ENCODE peak calls at places on chromosomes 3 and 15, in six cellular contexts. One of them, this sample, is unnamed.

GRCh38 chr3:177321819-177322218 is 124.5 kb upstream of the TBL1XR1 start:
- DNase-seq in mammary epithelial cell: no peak
- DNase-seq in SK-N-SH: no peak
- DNase-seq in fibroblast of lung: no peak
- DNase-seq in hepatocyte: no peak
- DNase-seq in neural progenitor cell: no peak
- DNase-seq in this sample: no peak

GRCh38 chr3:116920836-116921596 is 211.4 kb downstream of the TUSC7 start:
- DNase-seq in mammary epithelial cell: no peak
- DNase-seq in SK-N-SH: no peak
- DNase-seq in fibroblast of lung: no peak
- DNase-seq in hepatocyte: no peak
- DNase-seq in neural progenitor cell: no peak
- DNase-seq in this sample: no peak

GRCh38 chr15:76178321-76178720 is 118.5 kb downstream of the TMEM266 start:
- DNase-seq in mammary epithelial cell: no peak
- DNase-seq in SK-N-SH: no peak
- DNase-seq in fibroblast of lung: no peak
- DNase-seq in hepatocyte: no peak
- DNase-seq in neural progenitor cell: no peak
- DNase-seq in this sample: no peak

GRCh38 chr15:101194246-101195138 is 57.4 kb downstream of the CHSY1 start:
- DNase-seq in mammary epithelial cell: no peak
- DNase-seq in SK-N-SH: no peak
- DNase-seq in fibroblast of lung: no peak
- DNase-seq in hepatocyte: no peak
- DNase-seq in neural progenitor cell: no peak
- DNase-seq in this sample: no peak

GRCh38 chr3:194592798-194593752 is 40.1 kb downstream of the TMEM44 start:
- DNase-seq in mammary epithelial cell: peak; percentile 96
- DNase-seq in SK-N-SH: peak; percentile 68
- DNase-seq in fibroblast of lung: peak; percentile 100
- DNase-seq in hepatocyte: peak; percentile 67
- DNase-seq in neural progenitor cell: no peak
- DNase-seq in this sample: no peak

GRCh38 chr3:9846231-9846630 is 2.4 kb upstream of the RPUSD3 start:
- DNase-seq in mammary epithelial cell: no peak
- DNase-seq in SK-N-SH: no peak
- DNase-seq in fibroblast of lung: no peak
- DNase-seq in hepatocyte: no peak
- DNase-seq in neural progenitor cell: no peak
- DNase-seq in this sample: no peak

GRCh38 chr3:13700889-13701288 is 152.0 kb downstream of the FBLN2 start:
- DNase-seq in mammary epithelial cell: no peak
- DNase-seq in SK-N-SH: no peak
- DNase-seq in fibroblast of lung: no peak
- DNase-seq in hepatocyte: no peak
- DNase-seq in neural progenitor cell: no peak
- DNase-seq in this sample: no peak

GRCh38 chr15:72994778-72995177 is 57.5 kb upstream of the NEO1 start:
- DNase-seq in mammary epithelial cell: no peak
- DNase-seq in SK-N-SH: no peak
- DNase-seq in fibroblast of lung: no peak
- DNase-seq in hepatocyte: no peak
- DNase-seq in neural progenitor cell: no peak
- DNase-seq in this sample: no peak

GRCh38 chr3:155101398-155101797 is 21.3 kb downstream of the MME start:
- DNase-seq in mammary epithelial cell: no peak
- DNase-seq in SK-N-SH: no peak
- DNase-seq in fibroblast of lung: peak; percentile 39
- DNase-seq in hepatocyte: no peak
- DNase-seq in neural progenitor cell: no peak
- DNase-seq in this sample: no peak

GRCh38 chr15:38002883-38003477 is 68.5 kb downstream of the TMCO5A start:
- DNase-seq in mammary epithelial cell: peak; percentile 62
- DNase-seq in SK-N-SH: no peak
- DNase-seq in fibroblast of lung: peak; percentile 74
- DNase-seq in hepatocyte: peak; percentile 70
- DNase-seq in neural progenitor cell: peak; percentile 81
- DNase-seq in this sample: peak; percentile 88

GRCh38 chr15:99441871-99442267 is 123.9 kb upstream of the MEF2A start:
- DNase-seq in mammary epithelial cell: no peak
- DNase-seq in SK-N-SH: peak; percentile 19
- DNase-seq in fibroblast of lung: no peak
- DNase-seq in hepatocyte: no peak
- DNase-seq in neural progenitor cell: no peak
- DNase-seq in this sample: no peak

GRCh38 chr15:62469874-62470688 is 305.0 kb upstream of the C2CD4B start:
- DNase-seq in mammary epithelial cell: peak; percentile 12
- DNase-seq in SK-N-SH: no peak
- DNase-seq in fibroblast of lung: peak; percentile 98
- DNase-seq in hepatocyte: no peak
- DNase-seq in neural progenitor cell: no peak
- DNase-seq in this sample: no peak

GRCh38 chr3:108428580-108428979 is 81.8 kb downstream of the MYH15 start:
- DNase-seq in mammary epithelial cell: no peak
- DNase-seq in SK-N-SH: no peak
- DNase-seq in fibroblast of lung: peak; percentile 43
- DNase-seq in hepatocyte: no peak
- DNase-seq in neural progenitor cell: no peak
- DNase-seq in this sample: no peak

GRCh38 chr15:29695486-29696167 is 126.6 kb downstream of the TJP1 start:
- DNase-seq in mammary epithelial cell: no peak
- DNase-seq in SK-N-SH: no peak
- DNase-seq in fibroblast of lung: no peak
- DNase-seq in hepatocyte: no peak
- DNase-seq in neural progenitor cell: peak; percentile 49
- DNase-seq in this sample: peak; percentile 43

GRCh38 chr15:38247336-38247735 is 5.3 kb upstream of the SPRED1 start:
- DNase-seq in mammary epithelial cell: no peak
- DNase-seq in SK-N-SH: no peak
- DNase-seq in fibroblast of lung: no peak
- DNase-seq in hepatocyte: no peak
- DNase-seq in neural progenitor cell: no peak
- DNase-seq in this sample: no peak

GRCh38 chr15:69591905-69592508 is 139.4 kb downstream of the RPLP1 start:
- DNase-seq in mammary epithelial cell: peak; percentile 19
- DNase-seq in SK-N-SH: no peak
- DNase-seq in fibroblast of lung: no peak
- DNase-seq in hepatocyte: peak; percentile 64
- DNase-seq in neural progenitor cell: no peak
- DNase-seq in this sample: no peak

GRCh38 chr3:170278632-170279031 is 56.4 kb downstream of the PRKCI start:
- DNase-seq in mammary epithelial cell: no peak
- DNase-seq in SK-N-SH: no peak
- DNase-seq in fibroblast of lung: no peak
- DNase-seq in hepatocyte: no peak
- DNase-seq in neural progenitor cell: no peak
- DNase-seq in this sample: no peak

GRCh38 chr3:119582178-119582577 is 2.9 kb downstream of the ADPRH start:
- DNase-seq in mammary epithelial cell: peak; percentile 46
- DNase-seq in SK-N-SH: no peak
- DNase-seq in fibroblast of lung: no peak
- DNase-seq in hepatocyte: no peak
- DNase-seq in neural progenitor cell: no peak
- DNase-seq in this sample: no peak

GRCh38 chr3:58173670-58174472 is 36.9 kb downstream of the DNASE1L3 start:
- DNase-seq in mammary epithelial cell: no peak
- DNase-seq in SK-N-SH: peak; percentile 63
- DNase-seq in fibroblast of lung: no peak
- DNase-seq in hepatocyte: peak; percentile 63
- DNase-seq in neural progenitor cell: peak; percentile 77
- DNase-seq in this sample: peak; percentile 72

GRCh38 chr3:4758957-4759656 is 220.1 kb upstream of the BHLHE40 start:
- DNase-seq in mammary epithelial cell: no peak
- DNase-seq in SK-N-SH: no peak
- DNase-seq in fibroblast of lung: no peak
- DNase-seq in hepatocyte: no peak
- DNase-seq in neural progenitor cell: no peak
- DNase-seq in this sample: no peak

GRCh38 chr3:159266779-159267178 is 464.9 kb downstream of the MFSD1 start:
- DNase-seq in mammary epithelial cell: peak; percentile 42
- DNase-seq in SK-N-SH: peak; percentile 24
- DNase-seq in fibroblast of lung: no peak
- DNase-seq in hepatocyte: peak; percentile 58
- DNase-seq in neural progenitor cell: peak; percentile 84
- DNase-seq in this sample: peak; percentile 83

GRCh38 chr15:64781299-64781698 is 5.9 kb upstream of the RBPMS2 start:
- DNase-seq in mammary epithelial cell: no peak
- DNase-seq in SK-N-SH: no peak
- DNase-seq in fibroblast of lung: no peak
- DNase-seq in hepatocyte: no peak
- DNase-seq in neural progenitor cell: no peak
- DNase-seq in this sample: no peak

GRCh38 chr3:107753494-107753893 is 230.7 kb downstream of the BBX start:
- DNase-seq in mammary epithelial cell: peak; percentile 39
- DNase-seq in SK-N-SH: peak; percentile 24
- DNase-seq in fibroblast of lung: peak; percentile 32
- DNase-seq in hepatocyte: peak; percentile 47
- DNase-seq in neural progenitor cell: peak; percentile 61
- DNase-seq in this sample: peak; percentile 62

GRCh38 chr3:139117136-139117675 is 72.5 kb upstream of the PRR23C start:
- DNase-seq in mammary epithelial cell: peak; percentile 52
- DNase-seq in SK-N-SH: no peak
- DNase-seq in fibroblast of lung: peak; percentile 48
- DNase-seq in hepatocyte: no peak
- DNase-seq in neural progenitor cell: no peak
- DNase-seq in this sample: no peak

GRCh38 chr3:123559040-123559861 is 25.6 kb downstream of the HACD2 start:
- DNase-seq in mammary epithelial cell: peak; percentile 20
- DNase-seq in SK-N-SH: peak; percentile 54
- DNase-seq in fibroblast of lung: peak; percentile 40
- DNase-seq in hepatocyte: peak; percentile 82
- DNase-seq in neural progenitor cell: peak; percentile 78
- DNase-seq in this sample: peak; percentile 85

GRCh38 chr3:157070600-157070999 is 89.3 kb downstream of the CCNL1 start:
- DNase-seq in mammary epithelial cell: no peak
- DNase-seq in SK-N-SH: no peak
- DNase-seq in fibroblast of lung: peak; percentile 48
- DNase-seq in hepatocyte: no peak
- DNase-seq in neural progenitor cell: no peak
- DNase-seq in this sample: no peak

GRCh38 chr3:188819939-188820338 is 351.8 kb upstream of the TPRG1 start:
- DNase-seq in mammary epithelial cell: no peak
- DNase-seq in SK-N-SH: no peak
- DNase-seq in fibroblast of lung: no peak
- DNase-seq in hepatocyte: no peak
- DNase-seq in neural progenitor cell: no peak
- DNase-seq in this sample: no peak

DNA sequence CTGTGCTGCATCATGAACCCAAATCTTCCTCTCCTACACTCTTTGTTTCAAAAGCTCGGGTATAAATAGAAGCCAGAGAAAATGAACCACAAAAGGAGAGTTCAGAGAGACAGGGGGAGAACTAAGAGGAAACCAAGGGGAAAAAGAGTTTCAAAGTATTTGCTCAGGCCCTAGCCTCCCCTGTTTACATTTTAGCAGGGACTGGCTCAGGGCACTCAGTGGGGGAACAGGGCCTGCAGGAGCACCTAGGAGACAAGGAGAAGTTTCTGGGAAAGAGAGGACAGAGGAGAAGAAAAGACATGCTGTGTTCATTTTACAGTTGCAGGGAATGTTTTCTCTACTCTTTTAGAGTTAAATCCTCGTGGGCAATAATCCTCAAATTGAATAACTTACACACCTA is 8.5 kb upstream of the IL17RD start:
- DNase-seq in mammary epithelial cell: no peak
- DNase-seq in SK-N-SH: no peak
- DNase-seq in fibroblast of lung: no peak
- DNase-seq in hepatocyte: no peak
- DNase-seq in neural progenitor cell: no peak
- DNase-seq in this sample: no peak
- H2AFZ ChIP-seq in mammary epithelial cell: no peak overlapping the region
- H2AFZ ChIP-seq in SK-N-SH: no peak overlapping the region
- H2AFZ ChIP-seq in fibroblast of lung: no peak overlapping the region
- H2AFZ ChIP-seq in hepatocyte: no peak overlapping the region
- H2AFZ ChIP-seq in neural progenitor cell: peak overlapping the region; percentile 45
- H2AFZ ChIP-seq in this sample: no peak overlapping the region

GRCh38 chr3:186219211-186219638 is 110.3 kb upstream of the ETV5 start:
- DNase-seq in mammary epithelial cell: no peak
- DNase-seq in SK-N-SH: no peak
- DNase-seq in fibroblast of lung: no peak
- DNase-seq in hepatocyte: no peak
- DNase-seq in neural progenitor cell: no peak
- DNase-seq in this sample: no peak

GRCh38 chr3:186221733-186222378 is 113.0 kb upstream of the ETV5 start:
- DNase-seq in mammary epithelial cell: no peak
- DNase-seq in SK-N-SH: no peak
- DNase-seq in fibroblast of lung: no peak
- DNase-seq in hepatocyte: no peak
- DNase-seq in neural progenitor cell: no peak
- DNase-seq in this sample: no peak

GRCh38 chr3:186218423-186218822 is 109.5 kb upstream of the ETV5 start:
- DNase-seq in mammary epithelial cell: no peak
- DNase-seq in SK-N-SH: no peak
- DNase-seq in fibroblast of lung: no peak
- DNase-seq in hepatocyte: no peak
- DNase-seq in neural progenitor cell: no peak
- DNase-seq in this sample: no peak

GRCh38 chr3:186220365-186220764 is 111.5 kb upstream of the ETV5 start:
- DNase-seq in mammary epithelial cell: peak; percentile 59
- DNase-seq in SK-N-SH: no peak
- DNase-seq in fibroblast of lung: peak; percentile 23
- DNase-seq in hepatocyte: no peak
- DNase-seq in neural progenitor cell: no peak
- DNase-seq in this sample: no peak

DNA sequence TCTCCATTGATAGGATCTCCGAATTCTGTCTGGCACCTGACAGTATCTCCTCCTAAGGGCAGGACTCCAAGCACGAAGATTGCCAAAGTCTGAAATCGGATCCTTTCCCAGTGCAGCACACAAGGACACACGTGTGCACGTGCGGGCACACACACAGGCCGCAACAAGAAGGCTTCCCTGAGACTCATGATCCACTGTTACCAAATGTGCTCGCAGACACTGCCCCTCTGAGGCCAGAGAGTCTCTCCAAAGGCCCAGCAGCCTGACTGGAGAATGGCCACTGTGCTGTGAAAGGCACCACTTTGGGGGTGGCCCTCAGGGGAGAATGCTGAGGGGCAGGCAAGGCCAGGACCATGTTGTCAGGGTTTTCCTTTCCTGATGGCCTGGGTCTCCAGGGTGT is 112.0 kb upstream of the ETV5 start:
- DNase-seq in mammary epithelial cell: no peak
- DNase-seq in SK-N-SH: no peak
- DNase-seq in fibroblast of lung: no peak
- DNase-seq in hepatocyte: no peak
- DNase-seq in neural progenitor cell: peak; percentile 51
- DNase-seq in this sample: no peak
- H3K27ac ChIP-seq in mammary epithelial cell: no peak overlapping the region
- H3K27ac ChIP-seq in SK-N-SH: no peak overlapping the region
- H3K27ac ChIP-seq in fibroblast of lung: no peak overlapping the region
- H3K27ac ChIP-seq in hepatocyte: no peak overlapping the region
- H3K27ac ChIP-seq in neural progenitor cell: no peak overlapping the region
- H3K27ac ChIP-seq in this sample: no peak overlapping the region

GRCh38 chr3:167710552-167710951 is 24.1 kb downstream of the PDCD10 start:
- DNase-seq in mammary epithelial cell: no peak
- DNase-seq in SK-N-SH: no peak
- DNase-seq in fibroblast of lung: no peak
- DNase-seq in hepatocyte: no peak
- DNase-seq in neural progenitor cell: no peak
- DNase-seq in this sample: no peak
- H4K20me1 ChIP-seq in mammary epithelial cell: no peaks in the 10 kb centered on the region
- H4K20me1 ChIP-seq in SK-N-SH: peaks cover 33% of the 10 kb centered on the region
- H4K20me1 ChIP-seq in fibroblast of lung: peaks cover 2% of the 10 kb centered on the region
- H4K20me1 ChIP-seq in hepatocyte: peaks cover 4% of the 10 kb centered on the region
- H4K20me1 ChIP-seq in neural progenitor cell: no peaks in the 10 kb centered on the region
- H4K20me1 ChIP-seq in this sample: no peaks in the 10 kb centered on the region

GRCh38 chr3:115100806-115101205 is 46.3 kb downstream of the ZBTB20 start:
- DNase-seq in mammary epithelial cell: no peak
- DNase-seq in SK-N-SH: no peak
- DNase-seq in fibroblast of lung: no peak
- DNase-seq in hepatocyte: no peak
- DNase-seq in neural progenitor cell: no peak
- DNase-seq in this sample: no peak
- H2AFZ ChIP-seq in mammary epithelial cell: no peak overlapping the region
- H2AFZ ChIP-seq in SK-N-SH: peak overlapping the region; percentile 88
- H2AFZ ChIP-seq in fibroblast of lung: no peak overlapping the region
- H2AFZ ChIP-seq in hepatocyte: peak overlapping the region; percentile 71
- H2AFZ ChIP-seq in neural progenitor cell: no peak overlapping the region
- H2AFZ ChIP-seq in this sample: no peak overlapping the region

This sample was measured in Karpas-422.